ENCODE peak calls at places on chromosomes 12 and 14, in five cellular contexts. Q is transverse colon, A is brain microvascular endothelial cell, D is left ventricle myocardium inferior, N is PC-3. M is an unnamed sample.

GRCh38 chr12:42372154-42372791 is 46.3 kb downstream of the PPHLN1 start:
- DNase-seq in Q (no peak), A (peak; percentile 33), D (no peak), N (peak; percentile 82), M (no peak)

GRCh38 chr12:114347861-114348260 is 58.1 kb downstream of the TBX5 start:
- DNase-seq in Q (no peak), A (no peak), D (no peak), N (no peak), M (no peak)

GRCh38 chr12:5171701-5172100 is 128.0 kb downstream of the KCNA5 start:
- DNase-seq in Q (peak; percentile 13), A (peak; percentile 21), D (no peak), N (peak; percentile 46), M (peak; percentile 55)

GRCh38 chr12:112664569-112664968 is 127.0 kb upstream of the RPH3A start:
- DNase-seq in Q (no peak), A (peak; percentile 7), D (no peak), N (peak; percentile 30), M (peak; percentile 28)

GRCh38 chr14:71702799-71703198 is 229.4 kb upstream of the RGS6 start:
- DNase-seq in Q (no peak), A (no peak), D (no peak), N (no peak), M (no peak)

GRCh38 chr14:68306934-68307758 is 485.7 kb downstream of the ZFP36L1 start:
- DNase-seq in Q (peak; percentile 64), A (no peak), D (no peak), N (peak; percentile 84), M (no peak)

GRCh38 chr12:112304411-112304810 is 77.8 kb downstream of the HECTD4 start:
- DNase-seq in Q (no peak), A (no peak), D (no peak), N (no peak), M (no peak)

GRCh38 chr12:2084553-2085296 is 31.9 kb downstream of the CACNA1C start:
- DNase-seq in Q (no peak), A (peak; percentile 65), D (peak; percentile 45), N (peak; percentile 38), M (no peak)

GRCh38 chr12:62484234-62484633 is 17.6 kb downstream of the MON2 start:
- DNase-seq in Q (no peak), A (no peak), D (no peak), N (peak; percentile 4), M (no peak)

GRCh38 chr12:123966596-123966995 is 6.0 kb downstream of the CCDC92 start:
- DNase-seq in Q (no peak), A (peak; percentile 45), D (no peak), N (no peak), M (no peak)

GRCh38 chr12:56993346-56993745 is 13.0 kb downstream of the ZBTB39 start:
- DNase-seq in Q (no peak), A (no peak), D (no peak), N (no peak), M (no peak)

GRCh38 chr12:26373606-26374495 is 178.5 kb downstream of the SSPN start:
- DNase-seq in Q (no peak), A (peak; percentile 17), D (no peak), N (peak; percentile 30), M (no peak)

GRCh38 chr14:75334191-75335051 is 55.8 kb downstream of the FOS start:
- DNase-seq in Q (peak; percentile 53), A (no peak), D (peak; percentile 60), N (no peak), M (no peak)

GRCh38 chr12:50402270-50403000 is 1.8 kb downstream of the LARP4 start:
- DNase-seq in Q (no peak), A (no peak), D (no peak), N (peak; percentile 34), M (no peak)

GRCh38 chr12:120901818-120902217 is 2.3 kb downstream of the SPPL3 start:
- DNase-seq in Q (no peak), A (no peak), D (no peak), N (peak; percentile 25), M (no peak)

GRCh38 chr14:55514819-55515470 is 65.1 kb upstream of the KTN1 start:
- DNase-seq in Q (no peak), A (peak; percentile 32), D (no peak), N (peak; percentile 56), M (no peak)

GRCh38 chr14:55556929-55557623 is 22.9 kb upstream of the KTN1 start:
- DNase-seq in Q (peak; percentile 67), A (peak; percentile 60), D (peak; percentile 84), N (peak; percentile 99), M (peak; percentile 78)

GRCh38 chr12:2154050-2154449 is 101.3 kb downstream of the CACNA1C start:
- DNase-seq in Q (no peak), A (peak; percentile 19), D (no peak), N (no peak), M (no peak)

GRCh38 chr14:75647650-75648049 is 13.0 kb downstream of the ERG28 start:
- DNase-seq in Q (no peak), A (peak; percentile 24), D (no peak), N (peak; percentile 12), M (no peak)